ENCODE peak calls at places on chromosomes 4 and X, in nine cellular contexts. W is EL; G is cardiac muscle cell; A is MV-4-11; I is left ventricle myocardium inferior; X is GM20000; U is T-helper 9 cell; J is activated effector memory CD4-positive, alpha-beta T cell treated with Interleukin-2 at 50 U/mL for 16 hours; T is iPS-NIHi11. V is an unnamed sample.

GRCh38 chr4:2535386-2536192 is 858 bp upstream of the FAM193A start:
- DNase-seq in I (peak; percentile 50), U (peak; percentile 25), X (peak; percentile 56), G (peak; percentile 53), J (peak; percentile 26), A (peak; percentile 85), T (peak; percentile 43), W (no peak), V (peak; percentile 23)

GRCh38 chr4:76634239-76634638 is 199.2 kb downstream of the SHROOM3 start:
- DNase-seq in G (no peak), I (no peak), W (peak; percentile 82), A (no peak), U (no peak), J (no peak), T (no peak), X (no peak), V (no peak)

GRCh38 chr4:28523791-28524190 is 1663.2 kb downstream of the STIM2 start:
- DNase-seq in I (no peak), U (no peak), J (no peak), X (no peak), T (no peak), G (no peak), A (no peak), W (no peak), V (no peak)

GRCh38 chr4:138510053-138510452 is 267.9 kb upstream of the SLC7A11 start:
- DNase-seq in G (no peak), A (peak; percentile 37), X (no peak), J (no peak), U (no peak), I (no peak), W (peak; percentile 59), T (no peak), V (no peak)

GRCh38 chr4:38857354-38858096 is 908 bp upstream of the TLR6 start:
- DNase-seq in X (peak; percentile 55), W (peak; percentile 88), J (no peak), U (no peak), G (no peak), T (no peak), I (peak; percentile 20), A (peak; percentile 97), V (no peak)

GRCh38 chr4:111066447-111066846 is 443.6 kb upstream of the PITX2 start:
- DNase-seq in U (no peak), A (no peak), I (no peak), J (no peak), G (no peak), W (peak; percentile 45), T (no peak), X (no peak), V (no peak)

GRCh38 chrX:69238153-69238959 is 73.1 kb upstream of the PJA1 start:
- DNase-seq in T (no peak), I (peak; percentile 31), A (no peak), X (no peak), G (peak; percentile 37), W (no peak), U (no peak), J (no peak), V (no peak)

GRCh38 chr4:153131478-153132069 is 72.7 kb upstream of the TRIM2 start:
- DNase-seq in T (no peak), I (no peak), G (no peak), A (no peak), U (no peak), J (no peak), X (no peak), W (no peak), V (no peak)

GRCh38 chrX:135060697-135061096 is 8.8 kb upstream of the RTL8A start:
- DNase-seq in A (no peak), U (no peak), W (no peak), J (no peak), X (no peak), G (no peak), T (no peak), I (no peak), V (no peak)

V was measured in HEK293T.